ENCODE peak calls at places on chromosomes 12 and 14, in four cellular contexts. Z is GM06990; Q is effector memory CD4-positive, alpha-beta T cell; P is mammary epithelial cell. L is an unnamed sample.

GRCh38 chr14:77914073-77914721 is 114.3 kb downstream of the ADCK1 start:
- DNase-seq in P (no peak), Z (no peak), Q (no peak), L (no peak)

GRCh38 chr12:107404981-107405380 is 280.6 kb upstream of the PWP1 start:
- DNase-seq in Q (no peak), Z (no peak), P (peak; percentile 65), L (peak; percentile 34)

GRCh38 chr12:72230589-72230988 is 41.6 kb upstream of the TRHDE start:
- DNase-seq in Q (no peak), P (no peak), Z (no peak), L (peak; percentile 81)

GRCh38 chr12:131803995-131804521 is 24.1 kb upstream of the MMP17 start:
- DNase-seq in Q (no peak), Z (no peak), P (no peak), L (peak; percentile 18)

GRCh38 chr14:100547633-100548294 is 39.5 kb downstream of the BEGAIN start:
- DNase-seq in Q (peak; percentile 47), P (no peak), Z (no peak), L (peak; percentile 3)

GRCh38 chr14:90995785-90996184 is 64.7 kb downstream of the RPS6KA5 start:
- DNase-seq in Z (no peak), Q (no peak), P (no peak), L (no peak)

GRCh38 chr12:98743362-98743953 is 98.4 kb downstream of the APAF1 start:
- DNase-seq in Q (no peak), Z (no peak), P (no peak), L (peak; percentile 32)

GRCh38 chr14:32313977-32314376 is 15.1 kb upstream of the AKAP6 start:
- DNase-seq in P (no peak), Q (no peak), Z (no peak), L (no peak)

GRCh38 chr12:74646831-74647230 is 109.2 kb downstream of the ATXN7L3B start:
- DNase-seq in Q (no peak), Z (no peak), P (peak; percentile 30), L (no peak)

GRCh38 chr12:92757599-92758121 is 54.9 kb downstream of the PLEKHG7 start:
- DNase-seq in Q (no peak), Z (no peak), P (no peak), L (no peak)

GRCh38 chr12:71441350-71441748 is 1.8 kb downstream of the LGR5 start:
- DNase-seq in Q (no peak), P (no peak), Z (no peak), L (no peak)

GRCh38 chr12:52380271-52380694 is 5.2 kb downstream of the KRT84 start:
- DNase-seq in P (peak; percentile 58), Q (no peak), Z (no peak), L (peak; percentile 25)

GRCh38 chr12:65306603-65307501 is 28.4 kb downstream of the MSRB3 start:
- DNase-seq in Z (peak; percentile 20), P (peak; percentile 76), Q (no peak), L (peak; percentile 78)

GRCh38 chr14:54908230-54908629 is 5.6 kb upstream of the GCH1 start:
- DNase-seq in Q (no peak), Z (peak; percentile 20), P (no peak), L (no peak)

GRCh38 chr14:77139540-77140342 is 1.9 kb downstream of the ZDHHC22 start:
- DNase-seq in P (no peak), Z (peak; percentile 37), Q (no peak), L (no peak)

GRCh38 chr14:90692826-90693225 is 123.4 kb downstream of the TTC7B start:
- DNase-seq in Z (no peak), Q (no peak), P (no peak), L (no peak)

GRCh38 chr14:100557658-100558057 is 29.6 kb downstream of the BEGAIN start:
- DNase-seq in Q (no peak), P (no peak), Z (no peak), L (no peak)

GRCh38 chr12:77031745-77032144 is 33.6 kb downstream of the E2F7 start:
- DNase-seq in Q (no peak), Z (no peak), P (peak; percentile 48), L (peak; percentile 35)

GRCh38 chr12:13258212-13258611 is 61.7 kb downstream of the EMP1 start:
- DNase-seq in P (no peak), Z (no peak), Q (no peak), L (no peak)

GRCh38 chr14:88597601-88598000 is 34.8 kb downstream of the ZC3H14 start:
- DNase-seq in P (no peak), Q (no peak), Z (no peak), L (no peak)

GRCh38 chr12:62575036-62575435 is 108.4 kb downstream of the MON2 start:
- DNase-seq in Z (no peak), Q (no peak), P (no peak), L (no peak)

GRCh38 chr14:57865450-57866198 is at the start of gene SLC35F4:
- DNase-seq in Q (no peak), P (peak; percentile 13), Z (peak; percentile 3), L (no peak)

GRCh38 chr14:66070542-66071319 is 415.4 kb upstream of the CCDC196 start:
- DNase-seq in Q (peak; percentile 55), P (peak; percentile 31), Z (no peak), L (peak; percentile 3)

GRCh38 chr12:70068743-70069142 is 174.5 kb upstream of the CNOT2 start:
- DNase-seq in Q (no peak), Z (no peak), P (no peak), L (no peak)

GRCh38 chr14:36879558-36879957 is 217.9 kb downstream of the PAX9 start:
- DNase-seq in P (no peak), Q (no peak), Z (no peak), L (no peak)

GRCh38 chr14:61486930-61487495 is 165.6 kb downstream of the PRKCH start:
- DNase-seq in Q (no peak), P (no peak), Z (no peak), L (no peak)

GRCh38 chr12:54958048-54958658 is 26.4 kb downstream of the TESPA1 start:
- DNase-seq in P (peak; percentile 50), Z (no peak), Q (peak; percentile 40), L (peak; percentile 55)

GRCh38 chr12:116172224-116172849 is 105.2 kb downstream of the MED13L start:
- DNase-seq in Q (no peak), Z (no peak), P (no peak), L (no peak)
- H3K4me3 ChIP-seq in Q (peak overlapping the region; percentile 30), Z (no peak overlapping the region), P (no peak overlapping the region), L (no peak overlapping the region)

GRCh38 chr14:103134919-103135318 is 11.7 kb downstream of the TNFAIP2 start:
- DNase-seq in Q (no peak), Z (no peak), P (no peak), L (no peak)
- H3K36me3 ChIP-seq in Q (no peaks in the 10 kb centered on the region), Z (peaks cover 8% of the 10 kb centered on the region), P (no peaks in the 10 kb centered on the region), L (no peaks in the 10 kb centered on the region)

GRCh38 chr12:46556820-46557524 is 184.4 kb upstream of the SLC38A2 start:
- DNase-seq in Q (no peak), Z (no peak), P (peak; percentile 96), L (peak; percentile 81)

GRCh38 chr12:46553911-46554310 is 181.3 kb upstream of the SLC38A2 start:
- DNase-seq in Q (no peak), P (peak; percentile 20), Z (no peak), L (no peak)

GRCh38 chr12:46554461-46554860 is 181.9 kb upstream of the SLC38A2 start:
- DNase-seq in Q (no peak), P (no peak), Z (no peak), L (no peak)

GRCh38 chr12:46556105-46556559 is 183.6 kb upstream of the SLC38A2 start:
- DNase-seq in P (peak; percentile 89), Q (no peak), Z (no peak), L (peak; percentile 62)

DNA sequence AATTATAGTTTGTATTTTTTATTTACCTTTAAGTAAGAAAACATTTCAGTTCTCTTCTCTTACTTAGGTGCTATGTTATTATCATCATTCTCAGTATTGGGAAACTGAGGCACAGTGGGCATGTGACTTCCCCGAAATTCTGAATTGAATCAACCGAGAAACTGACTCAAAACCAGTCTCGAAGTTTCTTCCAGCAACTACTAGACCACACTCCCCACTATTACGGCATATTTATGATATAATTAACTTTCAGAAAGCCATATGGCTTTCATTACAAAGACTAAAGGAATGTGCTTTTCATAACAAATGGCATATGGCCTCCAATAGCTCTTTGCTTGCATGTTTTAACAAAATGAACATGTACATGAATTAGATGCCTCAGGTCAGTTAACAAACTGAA is 182.8 kb upstream of the SLC38A2 start:
- DNase-seq in Q (no peak), P (peak; percentile 83), Z (no peak), L (peak; percentile 47)
- H3K4me3 ChIP-seq in Q (no peak overlapping the region), P (no peak overlapping the region), Z (no peak overlapping the region), L (no peak overlapping the region)

DNA sequence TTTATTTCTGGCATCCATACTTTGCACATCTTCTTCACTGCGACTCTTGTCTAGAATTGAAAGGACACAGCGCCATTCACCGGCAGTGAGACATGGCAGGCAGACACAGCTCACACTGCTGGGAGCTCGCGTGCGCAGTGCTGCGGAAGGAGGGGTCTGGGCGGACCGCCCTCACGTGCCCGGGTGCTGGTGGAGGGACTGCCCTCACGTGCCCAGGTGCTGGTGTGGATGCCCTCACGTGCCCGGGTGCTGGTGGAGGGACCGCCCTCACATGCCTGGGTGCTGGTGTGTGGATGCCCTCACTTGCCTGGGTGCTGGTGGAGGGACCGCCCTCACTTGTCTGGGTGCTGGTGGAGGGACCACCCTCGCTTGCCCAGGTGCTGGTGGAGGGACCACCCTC is 27.9 kb upstream of the GOLGA3 start:
- DNase-seq in Q (no peak), P (no peak), Z (no peak), L (no peak)
- H3K36me3 ChIP-seq in Q (peaks cover 65% of the 10 kb centered on the region), P (peaks cover 21% of the 10 kb centered on the region), Z (peaks cover 45% of the 10 kb centered on the region), L (peaks cover 84% of the 10 kb centered on the region)

GRCh38 chr12:6925543-6926279 is 2.0 kb upstream of the ATN1 start:
- DNase-seq in Z (no peak), P (peak; percentile 85), Q (no peak), L (no peak)
- H3K4me3 ChIP-seq in Z (no peak overlapping the region), P (peak overlapping the region; percentile 52), Q (no peak overlapping the region), L (peak overlapping the region; percentile 41)